ENCODE peak calls at places on chromosomes 5 and 9, in eight cellular contexts. O is A549, X is dorsolateral prefrontal cortex, B is pancreas, F is neuronal stem cell, I is hepatocyte, Q is caudate nucleus, D is brain microvascular endothelial cell. P is an unnamed sample.

GRCh38 chr5:172377856-172378255 is 76.5 kb downstream of the SH3PXD2B start:
- DNase-seq in I (no peak), B (no peak), D (no peak), X (no peak), Q (no peak), F (no peak), O (no peak), P (peak)

GRCh38 chr9:119688547-119688946 is 319.3 kb upstream of the BRINP1 start:
- DNase-seq in F (no peak), O (no peak), D (no peak), I (no peak), B (no peak), X (no peak), Q (no peak), P (no peak)

GRCh38 chr5:75536694-75537360 is 25.1 kb downstream of the POLK start:
- DNase-seq in D (peak), F (no peak), O (no peak), Q (no peak), I (no peak), X (no peak), B (no peak), P (no peak)

GRCh38 chr5:76952795-76953536 is at the start of gene CRHBP:
- DNase-seq in Q (no peak), I (no peak), F (no peak), D (peak), B (no peak), X (no peak), O (no peak), P (no peak)

GRCh38 chr5:74424162-74424868 is 216.2 kb downstream of the ENC1 start:
- DNase-seq in O (no peak), I (no peak), B (no peak), Q (no peak), D (no peak), F (no peak), X (no peak), P (no peak)

GRCh38 chr5:139740993-139741672 is 54.5 kb upstream of the PSD2 start:
- DNase-seq in D (no peak), B (no peak), F (no peak), I (no peak), Q (no peak), O (no peak), X (no peak), P (no peak)

GRCh38 chr5:9540791-9541190 is 5.1 kb downstream of the SEMA5A start:
- DNase-seq in Q (no peak), D (peak), O (no peak), I (no peak), B (no peak), F (no peak), X (no peak), P (no peak)

GRCh38 chr5:33023649-33024048 is 312.5 kb downstream of the NPR3 start:
- DNase-seq in O (no peak), X (no peak), I (no peak), D (no peak), F (no peak), Q (no peak), B (no peak), P (no peak)

GRCh38 chr5:96483878-96484277 is 50.8 kb upstream of the PCSK1 start:
- DNase-seq in X (no peak), Q (no peak), D (peak), O (peak), I (peak), F (peak), B (no peak), P (no peak)

GRCh38 chr9:35905912-35906679 is at the start of gene HRCT1:
- DNase-seq in D (peak), I (peak), O (peak), F (no peak), Q (no peak), X (no peak), B (peak), P (peak)

GRCh38 chr5:74579215-74579614 is 61.3 kb downstream of the ENC1 start:
- DNase-seq in I (no peak), Q (no peak), O (no peak), D (peak), B (no peak), X (no peak), F (no peak), P (no peak)

GRCh38 chr9:123643518-123643917 is 286.4 kb downstream of the DENND1A start:
- DNase-seq in O (no peak), Q (no peak), I (no peak), B (no peak), D (no peak), F (no peak), X (no peak), P (no peak)

GRCh38 chr9:134944351-134944802 is 26.7 kb upstream of the FCN1 start:
- DNase-seq in O (no peak), D (no peak), I (peak), X (no peak), F (peak), B (peak), Q (no peak), P (no peak)

GRCh38 chr9:119164716-119165115 is 204.5 kb downstream of the BRINP1 start:
- DNase-seq in D (no peak), F (no peak), O (no peak), B (no peak), I (no peak), Q (no peak), X (no peak), P (no peak)

GRCh38 chr5:79547982-79548381 is 34.0 kb upstream of the HOMER1 start:
- DNase-seq in D (no peak), X (no peak), I (peak), F (no peak), O (no peak), Q (no peak), B (no peak), P (no peak)

GRCh38 chr5:44887722-44888121 is 79.0 kb downstream of the MRPS30 start:
- DNase-seq in D (no peak), O (no peak), F (no peak), B (no peak), X (no peak), I (no peak), Q (no peak), P (no peak)

GRCh38 chr9:114276908-114277821 is 45.7 kb upstream of the ORM1 start:
- DNase-seq in O (no peak), I (no peak), D (peak), X (no peak), F (no peak), Q (no peak), B (peak), P (no peak)

GRCh38 chr9:115209601-115210306 is 91.8 kb upstream of the TNC start:
- DNase-seq in O (peak), X (no peak), B (no peak), D (peak), F (no peak), I (peak), Q (no peak), P (no peak)

GRCh38 chr5:170383227-170383626 is 5.9 kb downstream of the KCNMB1 start:
- DNase-seq in F (no peak), I (no peak), O (no peak), Q (no peak), X (no peak), D (no peak), B (no peak), P (no peak)

GRCh38 chr5:177476531-177477233 is 3.2 kb upstream of the DBN1 start:
- DNase-seq in Q (no peak), F (no peak), B (no peak), I (no peak), O (no peak), X (no peak), D (peak), P (no peak)

GRCh38 chr9:77750981-77751340 is 102.8 kb upstream of the GNA14 start:
- DNase-seq in Q (no peak), F (no peak), X (no peak), O (no peak), I (no peak), D (no peak), B (no peak), P (no peak)

GRCh38 chr5:95332179-95332578 is 47.3 kb upstream of the MCTP1 start:
- DNase-seq in X (no peak), O (no peak), Q (no peak), I (no peak), B (no peak), F (no peak), D (no peak), P (no peak)

GRCh38 chr9:108832179-108832500 is 23.6 kb downstream of the ACTL7B start:
- DNase-seq in X (no peak), B (no peak), D (no peak), F (no peak), O (no peak), Q (no peak), I (no peak), P (no peak)

GRCh38 chr5:17723876-17724275 is 89.6 kb downstream of the TAF11L14 start:
- DNase-seq in F (no peak), Q (no peak), B (no peak), I (no peak), O (no peak), X (no peak), D (no peak), P (no peak)

GRCh38 chr9:32378496-32378895 is 5.9 kb upstream of the ACO1 start:
- DNase-seq in I (peak), X (no peak), B (no peak), F (peak), Q (no peak), D (peak), O (peak), P (no peak)

GRCh38 chr9:133861103-133861502 is 123.0 kb upstream of the SARDH start:
- DNase-seq in F (no peak), B (no peak), Q (no peak), I (no peak), X (no peak), D (no peak), O (no peak), P (no peak)

GRCh38 chr5:109694451-109694891 is 4.7 kb downstream of the MAN2A1 start:
- DNase-seq in F (no peak), D (no peak), X (no peak), O (no peak), Q (no peak), I (no peak), B (no peak), P (no peak)

GRCh38 chr9:105280730-105281129 is 36.3 kb downstream of the SLC44A1 start:
- DNase-seq in Q (no peak), X (no peak), F (no peak), O (peak), I (no peak), B (no peak), D (peak), P (no peak)

GRCh38 chr5:112579771-112580170 is 157.9 kb upstream of the APC start:
- DNase-seq in Q (no peak), D (no peak), B (no peak), F (no peak), X (no peak), I (no peak), O (no peak), P (no peak)

GRCh38 chr5:112581811-112582320 is 155.8 kb upstream of the APC start:
- DNase-seq in B (no peak), I (no peak), O (no peak), D (no peak), X (no peak), Q (no peak), F (no peak), P (no peak)

GRCh38 chr5:112573441-112573840 is 154.4 kb upstream of the EPB41L4A start:
- DNase-seq in X (no peak), I (no peak), F (no peak), Q (no peak), D (no peak), B (no peak), O (no peak), P (no peak)

GRCh38 chr5:112574566-112574965 is 155.5 kb upstream of the EPB41L4A start:
- DNase-seq in I (no peak), F (no peak), B (no peak), D (no peak), Q (no peak), X (no peak), O (no peak), P (no peak)

GRCh38 chr5:112576298-112576925 is 157.3 kb upstream of the EPB41L4A start:
- DNase-seq in F (no peak), D (no peak), Q (no peak), B (no peak), I (no peak), O (no peak), X (no peak), P (peak)
- H3K27ac ChIP-seq in F (no peak), D (no peak), Q (peak), B (no peak), I (no peak), O (no peak), X (peak), P (no peak)

DNA sequence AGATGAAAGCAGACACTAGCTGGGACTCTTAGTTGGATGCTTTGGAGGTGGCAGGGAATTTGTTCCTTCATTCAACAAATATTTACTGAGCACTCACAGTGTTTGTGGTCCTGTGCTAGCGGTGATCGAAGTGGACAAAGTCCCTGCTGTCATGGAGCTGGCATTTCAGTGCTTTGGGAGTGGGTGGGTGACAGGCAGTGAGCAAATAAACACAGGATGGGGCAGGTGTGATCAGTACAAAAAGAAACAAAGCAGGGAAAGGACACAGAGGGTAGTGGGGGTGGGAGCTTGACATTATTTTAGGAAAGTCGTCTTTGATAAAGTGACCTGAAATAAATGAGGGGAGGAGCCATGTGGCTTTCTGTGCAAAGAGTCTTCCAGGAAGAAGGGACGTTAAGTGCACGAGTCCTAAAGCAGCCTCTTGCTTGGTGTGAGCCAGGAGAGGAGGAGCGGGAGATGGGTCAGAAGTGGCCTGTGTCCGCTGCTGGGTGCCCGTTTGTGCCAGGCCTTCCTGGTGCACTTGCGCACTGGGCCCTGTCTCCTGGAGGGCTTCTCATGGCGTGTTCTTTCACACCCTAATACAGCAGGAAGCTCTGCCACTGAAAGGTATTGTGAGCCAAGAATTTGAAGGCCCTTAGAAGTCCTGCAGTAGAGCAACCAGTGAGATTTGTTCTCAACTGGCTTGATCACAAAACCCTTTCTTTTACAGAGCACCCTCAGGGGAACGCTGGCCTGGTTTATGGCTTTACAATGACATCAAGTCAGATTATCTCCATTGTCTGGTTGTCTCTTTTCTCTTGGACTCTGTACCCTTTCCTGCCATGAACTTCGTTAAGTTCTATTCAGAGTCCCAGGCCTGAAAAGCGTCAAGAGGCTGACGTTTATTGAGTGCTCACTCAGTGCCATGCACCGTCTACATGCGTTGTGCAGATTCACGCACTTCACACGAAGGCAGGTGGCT is 14.9 kb downstream of the NDST1 start:
- DNase-seq in D (no peak), X (no peak), B (no peak), I (peak), Q (no peak), O (peak), F (no peak), P (peak)
- H3K27ac ChIP-seq in D (no peak), X (peak), B (no peak), I (peak), Q (peak), O (peak), F (no peak), P (peak)

GRCh38 chr5:132462856-132463745 is 27.5 kb downstream of the IRF1 start:
- DNase-seq in I (no peak), O (no peak), X (no peak), F (no peak), D (no peak), Q (no peak), B (no peak), P (no peak)

GRCh38 chr5:132463808-132464154 is 26.8 kb downstream of the IRF1 start:
- DNase-seq in O (no peak), F (no peak), B (no peak), Q (no peak), X (no peak), I (no peak), D (no peak), P (no peak)

GRCh38 chr5:132466453-132467291 is 23.9 kb downstream of the IRF1 start:
- DNase-seq in I (no peak), F (no peak), O (no peak), X (no peak), Q (no peak), D (peak), B (peak), P (no peak)

GRCh38 chr5:132464155-132464939 is 26.2 kb downstream of the IRF1 start:
- DNase-seq in Q (no peak), I (no peak), O (no peak), X (no peak), D (no peak), F (no peak), B (peak), P (no peak)

GRCh38 chr5:132465095-132465707 is 25.4 kb downstream of the IRF1 start:
- DNase-seq in X (no peak), B (peak), I (no peak), D (no peak), O (no peak), Q (no peak), F (no peak), P (no peak)
- H3K27ac ChIP-seq in X (no peak), B (no peak), I (no peak), D (no peak), O (peak), Q (no peak), F (no peak), P (no peak)

GRCh38 chr5:122967625-122968024 is 68.9 kb downstream of the PPIC start:
- DNase-seq in F (no peak), B (no peak), D (no peak), X (no peak), O (no peak), I (no peak), Q (no peak), P (no peak)

GRCh38 chr5:122967085-122967484 is 69.4 kb downstream of the PPIC start:
- DNase-seq in I (no peak), B (no peak), X (no peak), F (no peak), Q (no peak), D (no peak), O (no peak), P (no peak)

GRCh38 chr5:122959740-122960450 is 76.6 kb downstream of the PPIC start:
- DNase-seq in Q (no peak), D (no peak), O (no peak), I (no peak), B (no peak), F (no peak), X (no peak), P (no peak)

GRCh38 chr5:122963305-122963704 is 73.2 kb downstream of the PPIC start:
- DNase-seq in O (no peak), F (no peak), I (no peak), B (no peak), D (no peak), Q (no peak), X (no peak), P (no peak)

GRCh38 chr5:122965111-122965510 is 71.4 kb downstream of the PPIC start:
- DNase-seq in O (no peak), D (no peak), F (no peak), I (no peak), X (no peak), Q (no peak), B (no peak), P (no peak)
- H3K27ac ChIP-seq in O (no peak), D (no peak), F (no peak), I (no peak), X (no peak), Q (no peak), B (no peak), P (no peak)

DNA sequence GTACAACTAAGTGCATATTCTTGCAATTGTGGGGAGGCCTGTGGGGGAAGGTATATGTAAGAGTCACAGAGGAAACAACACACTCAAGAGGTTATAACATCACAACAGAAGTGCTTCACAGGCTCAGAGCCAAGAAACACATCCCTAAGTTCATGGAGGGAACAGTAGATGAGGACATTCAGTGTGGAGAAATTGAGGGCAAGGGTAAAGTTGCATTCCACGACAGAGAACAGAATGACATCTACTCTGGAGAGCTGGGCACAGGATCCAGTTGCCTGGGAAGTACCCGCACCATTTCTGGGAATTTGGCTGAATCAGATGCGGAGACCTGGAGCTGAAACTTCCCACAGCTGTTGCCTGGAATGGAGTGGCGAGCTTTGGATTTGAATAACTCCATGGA is 197.2 kb downstream of the NXNL2 start:
- DNase-seq in X (no peak), F (no peak), O (no peak), D (peak), B (no peak), I (no peak), Q (no peak), P (no peak)
- H3K27ac ChIP-seq in X (no peak), F (no peak), O (no peak), D (peak), B (no peak), I (peak), Q (no peak), P (no peak)

DNA sequence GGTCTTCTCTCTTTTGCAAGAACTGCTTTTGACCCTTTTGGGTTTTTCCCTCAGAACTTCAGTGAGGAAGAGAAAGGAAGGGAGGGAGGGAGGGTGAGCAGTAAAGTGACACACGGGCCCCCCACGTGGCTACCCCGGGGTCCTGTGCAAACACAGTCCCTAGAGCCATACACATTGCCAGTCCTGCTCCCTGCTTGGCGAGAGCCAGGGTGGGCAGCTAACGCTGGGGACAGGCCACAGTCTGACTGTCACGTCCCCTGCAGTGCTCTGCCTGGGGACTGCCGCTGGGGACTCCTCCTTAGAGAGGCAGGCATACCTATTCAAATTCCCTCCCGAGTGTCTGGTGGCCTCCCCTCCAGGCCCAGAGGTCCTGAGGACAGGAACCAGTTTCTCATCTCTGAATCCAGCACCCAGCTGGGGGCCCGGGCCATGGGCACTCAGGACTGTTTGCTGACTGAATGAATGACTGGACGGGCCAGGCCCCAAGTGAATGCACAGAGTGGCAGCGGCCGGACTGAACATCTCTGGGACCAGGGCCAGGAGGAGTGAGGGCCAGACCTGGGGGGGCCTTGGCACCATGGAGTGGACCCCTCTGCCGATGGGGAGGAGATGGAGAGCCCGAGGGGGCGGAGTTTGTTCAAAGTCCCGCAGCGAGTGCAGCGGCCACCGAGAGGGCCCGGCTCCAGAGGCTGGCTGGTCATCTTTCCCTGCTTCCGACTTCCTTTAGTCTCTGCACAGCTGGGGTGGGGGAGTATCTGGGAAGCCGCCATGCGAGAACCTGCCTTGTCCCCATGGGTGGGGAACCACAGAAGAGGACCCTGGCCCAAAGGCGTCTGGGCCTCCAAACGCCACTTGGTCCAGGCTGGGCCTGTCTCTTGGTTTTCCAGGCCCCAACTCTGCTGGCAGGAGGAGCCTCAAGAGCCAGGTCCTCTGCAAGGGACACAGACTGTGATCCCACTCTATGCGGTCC is 5.8 kb downstream of the CCDC187 start:
- DNase-seq in D (no peak), O (no peak), F (no peak), I (no peak), Q (no peak), B (no peak), X (no peak), P (peak)
- H3K27ac ChIP-seq in D (no peak), O (no peak), F (no peak), I (no peak), Q (no peak), B (no peak), X (no peak), P (no peak)